ENCODE peak calls at places on chromosomes 12 and 14, in nine cellular contexts. I, H, Q, O, M, D, V, G and L are unnamed samples.

GRCh38 chr12:21985155-21985554 is 43.9 kb upstream of the ABCC9 start:
- DNase-seq in I (no peak), V (no peak), G (peak; percentile 21), Q (no peak), H (no peak), D (no peak), M (no peak), O (peak; percentile 11), L (no peak)

GRCh38 chr14:48140804-48141203 is 465.4 kb upstream of the MDGA2 start:
- DNase-seq in Q (no peak), O (peak; percentile 6), H (no peak), D (no peak), V (no peak), M (no peak), I (no peak), G (no peak), L (no peak)

GRCh38 chr12:108425238-108425795 is 86.2 kb upstream of the CMKLR1 start:
- DNase-seq in O (no peak), M (no peak), I (no peak), H (no peak), G (no peak), D (no peak), V (peak; percentile 69), Q (no peak), L (no peak)

GRCh38 chr12:68286396-68286795 is 33.0 kb upstream of the IL22 start:
- DNase-seq in G (no peak), O (no peak), I (no peak), Q (no peak), H (no peak), V (no peak), M (no peak), D (no peak), L (no peak)

GRCh38 chr12:110581951-110582285 is 1.2 kb downstream of the PPTC7 start:
- DNase-seq in O (no peak), I (no peak), H (no peak), M (no peak), G (no peak), V (peak; percentile 68), Q (no peak), D (no peak), L (no peak)

GRCh38 chr12:5259523-5259922 is 172.4 kb upstream of the NTF3 start:
- DNase-seq in M (no peak), H (no peak), D (no peak), Q (no peak), V (no peak), O (no peak), G (no peak), I (no peak), L (no peak)

GRCh38 chr14:28671425-28671824 is 95.2 kb upstream of the FOXG1 start:
- DNase-seq in D (no peak), O (peak; percentile 85), G (peak; percentile 73), Q (no peak), V (no peak), I (no peak), M (no peak), H (no peak), L (no peak)

GRCh38 chr14:71651228-71651627 is 281.0 kb upstream of the RGS6 start:
- DNase-seq in V (no peak), D (no peak), O (peak; percentile 87), Q (no peak), H (no peak), M (peak; percentile 52), I (peak; percentile 57), G (peak; percentile 95), L (no peak)

GRCh38 chr12:19369691-19370148 is 69.6 kb upstream of the AEBP2 start:
- DNase-seq in O (peak; percentile 75), V (peak; percentile 83), G (peak; percentile 17), H (no peak), I (no peak), M (no peak), D (no peak), Q (no peak), L (no peak)

GRCh38 chr14:68749487-68750475 is 43.1 kb downstream of the ZFP36L1 start:
- DNase-seq in G (no peak), D (peak; percentile 7), M (no peak), O (peak; percentile 31), I (no peak), Q (no peak), V (no peak), H (no peak), L (no peak)

GRCh38 chr14:80988742-80989429 is 33.5 kb downstream of the TSHR start:
- DNase-seq in H (no peak), V (no peak), G (peak; percentile 28), M (no peak), D (no peak), I (no peak), Q (no peak), O (peak; percentile 42), L (no peak)

GRCh38 chr12:109203480-109203879 is 87.1 kb downstream of the ACACB start:
- DNase-seq in Q (no peak), D (no peak), O (no peak), G (no peak), M (no peak), I (no peak), H (no peak), V (no peak), L (no peak)

DNA sequence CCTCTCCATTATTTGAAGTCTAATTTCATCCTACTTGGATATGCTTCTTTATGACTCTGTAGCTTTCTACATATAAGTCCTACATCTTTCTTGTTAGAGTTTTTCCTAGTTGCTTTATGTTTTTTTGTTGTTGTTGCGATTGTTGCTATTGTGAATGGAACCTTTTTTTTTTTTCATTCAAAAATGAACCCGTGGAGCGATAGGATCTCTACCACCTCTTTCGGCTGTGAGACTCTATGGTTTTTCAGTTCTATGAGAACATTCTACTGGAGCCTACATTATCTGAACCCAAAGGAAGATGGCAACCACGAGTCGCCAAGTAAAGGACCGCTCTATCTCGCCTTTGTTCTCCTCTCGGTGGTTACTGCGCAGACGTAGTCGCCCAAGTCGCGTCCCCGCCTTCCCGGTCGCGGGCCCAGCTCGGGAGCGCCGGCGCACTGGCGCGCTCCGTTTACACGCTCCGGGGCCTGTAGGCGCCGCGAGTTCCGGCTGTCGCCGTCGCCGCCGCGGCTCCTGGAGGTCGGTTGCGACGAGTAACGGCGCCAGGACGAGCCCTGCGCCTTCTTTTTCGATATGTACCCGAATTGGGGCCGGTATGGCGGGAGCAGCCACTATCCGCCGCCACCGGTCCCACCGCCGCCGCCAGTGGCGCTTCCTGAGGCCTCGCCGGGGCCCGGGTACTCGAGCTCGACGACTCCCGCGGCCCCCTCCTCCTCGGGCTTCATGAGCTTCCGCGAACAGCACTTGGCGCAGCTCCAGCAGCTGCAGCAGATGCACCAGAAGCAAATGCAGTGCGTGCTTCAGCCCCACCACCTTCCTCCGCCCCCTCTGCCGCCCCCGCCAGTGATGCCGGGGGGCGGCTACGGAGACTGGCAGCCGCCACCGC is at the start of gene YLPM1:
- DNase-seq in G (peak; percentile 99), M (peak; percentile 88), H (peak; percentile 88), D (peak; percentile 94), V (peak; percentile 94), I (peak; percentile 94), O (peak; percentile 98), Q (peak; percentile 96), L (peak; percentile 96)
- TF ChIP-seq CTCF in G (peak; percentile 42), M (peak; percentile 43), H (peak; percentile 41), D (peak; percentile 60), V (peak; percentile 67), I (peak; percentile 29), O (peak; percentile 48), Q (peak; percentile 48), L (peak; percentile 43)

GRCh38 chr12:47707355-47707754 is 1.5 kb upstream of the RPAP3 start:
- DNase-seq in Q (no peak), I (no peak), H (no peak), G (no peak), O (no peak), V (no peak), M (no peak), D (no peak), L (no peak)

GRCh38 chr12:47705571-47706425 is at the start of gene RPAP3:
- DNase-seq in I (peak; percentile 97), H (peak; percentile 88), O (peak; percentile 88), G (peak; percentile 93), D (peak; percentile 98), V (peak; percentile 98), Q (peak; percentile 66), M (peak; percentile 97), L (peak; percentile 99)

GRCh38 chr12:47705239-47705570 is 625 bp downstream of the RPAP3 start:
- DNase-seq in O (no peak), M (no peak), I (no peak), V (peak; percentile 51), H (no peak), Q (no peak), D (no peak), G (peak; percentile 14), L (no peak)

GRCh38 chr12:47707905-47708543 is 2.2 kb upstream of the RPAP3 start:
- DNase-seq in O (no peak), G (no peak), M (no peak), I (no peak), Q (no peak), D (no peak), H (no peak), V (peak; percentile 13), L (no peak)

GRCh38 chr12:47704719-47705118 is 1.1 kb downstream of the RPAP3 start:
- DNase-seq in G (no peak), M (no peak), O (no peak), D (no peak), I (no peak), V (peak; percentile 19), Q (no peak), H (no peak), L (no peak)
- H3K4me3 ChIP-seq in G (peak overlapping the region; percentile 86), M (peak overlapping the region; percentile 94), O (peak overlapping the region; percentile 57), D (peak overlapping the region; percentile 91), I (peak overlapping the region; percentile 98), V (peak overlapping the region; percentile 92), Q (peak overlapping the region; percentile 79), H (peak overlapping the region; percentile 79), L (peak overlapping the region; percentile 87)

GRCh38 chr14:105011312-105011990 is 9.4 kb downstream of the CDCA4 start:
- DNase-seq in I (no peak), O (no peak), V (peak; percentile 52), G (no peak), D (no peak), M (no peak), H (no peak), Q (no peak), L (no peak)

GRCh38 chr14:105014631-105015030 is 6.3 kb downstream of the CDCA4 start:
- DNase-seq in O (no peak), V (peak; percentile 38), I (no peak), D (no peak), H (no peak), Q (no peak), G (no peak), M (no peak), L (no peak)

GRCh38 chr14:105012171-105012985 is 8.5 kb downstream of the CDCA4 start:
- DNase-seq in M (no peak), O (no peak), Q (no peak), I (no peak), D (no peak), H (no peak), V (peak; percentile 78), G (no peak), L (no peak)

GRCh38 chr14:105014032-105014431 is 6.9 kb downstream of the CDCA4 start:
- DNase-seq in O (no peak), M (no peak), H (no peak), V (peak; percentile 46), D (no peak), Q (no peak), I (no peak), G (no peak), L (no peak)

GRCh38 chr14:105013150-105013787 is 7.6 kb downstream of the CDCA4 start:
- DNase-seq in O (no peak), M (no peak), D (peak; percentile 58), V (peak; percentile 89), I (peak; percentile 31), H (no peak), Q (no peak), G (no peak), L (no peak)
- TF ChIP-seq CTCF in O (no peak), M (no peak), D (no peak), V (no peak), I (no peak), H (no peak), Q (peak; percentile 20), G (peak; percentile 4), L (no peak)

GRCh38 chr14:75888933-75889332 is 92.9 kb downstream of the TGFB3 start:
- DNase-seq in V (no peak), I (no peak), M (no peak), G (no peak), O (no peak), H (no peak), D (no peak), Q (no peak), L (no peak)
- H3K4me3 ChIP-seq in V (no peak overlapping the region), I (no peak overlapping the region), M (no peak overlapping the region), G (no peak overlapping the region), O (no peak overlapping the region), H (no peak overlapping the region), D (no peak overlapping the region), Q (no peak overlapping the region), L (no peak overlapping the region)